ENCODE peak calls at places on chromosomes 7 and 10, in five cellular contexts. K, L, X, C and V are unnamed samples. For H3K4me1, the result is how much of the 10 kb centered on the place peaks cover.

GRCh38 chr10:96850825-96851224 is 18.7 kb downstream of the LCOR start:
- DNase-seq in K (peak), L (no peak), X (no peak), C (no peak), V (no peak)

GRCh38 chr10:79360499-79361342 is 13.5 kb downstream of the PPIF start:
- DNase-seq in K (no peak), L (no peak), X (no peak), C (no peak), V (no peak)

GRCh38 chr7:1843921-1844335 is 173.9 kb downstream of the ELFN1 start:
- DNase-seq in K (no peak), L (no peak), X (no peak), C (no peak), V (no peak)

GRCh38 chr10:124087672-124088634 is 5.4 kb downstream of the CHST15 start:
- DNase-seq in K (no peak), L (no peak), X (no peak), C (no peak), V (no peak)

GRCh38 chr7:27175626-27176342 is 1.7 kb upstream of the HOXA10 start:
- DNase-seq in K (no peak), L (no peak), X (peak), C (no peak), V (peak)

GRCh38 chr7:129831424-129832058 is 121.2 kb downstream of the UBE2H start:
- DNase-seq in K (peak), L (peak), X (no peak), C (peak), V (no peak)

GRCh38 chr10:133254421-133255120 is 16.9 kb downstream of the VENTX start:
- DNase-seq in K (no peak), L (no peak), X (peak), C (no peak), V (no peak)

GRCh38 chr10:11845113-11845512 is 22.0 kb downstream of the PROSER2 start:
- DNase-seq in K (no peak), L (no peak), X (no peak), C (no peak), V (no peak)

GRCh38 chr10:86363184-86363832 is 3.3 kb downstream of the GRID1 start:
- DNase-seq in K (peak), L (no peak), X (peak), C (no peak), V (peak)

GRCh38 chr10:83167081-83167480 is 972.2 kb upstream of the GHITM start:
- DNase-seq in K (no peak), L (no peak), X (no peak), C (no peak), V (no peak)

GRCh38 chr7:111113263-111114017 is 22.5 kb downstream of the LRRN3 start:
- DNase-seq in K (peak), L (peak), X (no peak), C (no peak), V (no peak)

GRCh38 chr7:155975490-155975889 is 163.2 kb upstream of the SHH start:
- DNase-seq in K (no peak), L (no peak), X (no peak), C (no peak), V (no peak)

GRCh38 chr7:133514551-133514950 is 261.7 kb downstream of the EXOC4 start:
- DNase-seq in K (no peak), L (no peak), X (no peak), C (no peak), V (no peak)

GRCh38 chr10:61987537-61987936 is 86.0 kb downstream of the ARID5B start:
- DNase-seq in K (no peak), L (no peak), X (no peak), C (no peak), V (no peak)

GRCh38 chr10:122567056-122567660 is 6.6 kb downstream of the DMBT1 start:
- DNase-seq in K (peak), L (no peak), X (no peak), C (peak), V (no peak)

GRCh38 chr7:55191161-55191925 is 172.5 kb downstream of the EGFR start:
- DNase-seq in K (no peak), L (no peak), X (no peak), C (no peak), V (no peak)

GRCh38 chr7:130421685-130422084 is 19.1 kb downstream of the CEP41 start:
- DNase-seq in K (peak), L (no peak), X (no peak), C (no peak), V (no peak)

GRCh38 chr7:110095372-110096052 is 995.4 kb upstream of the LRRN3 start:
- DNase-seq in K (no peak), L (no peak), X (no peak), C (no peak), V (no peak)

GRCh38 chr7:149765399-149766121 is 7.8 kb downstream of the ZNF467 start:
- DNase-seq in K (no peak), L (no peak), X (no peak), C (no peak), V (no peak)

GRCh38 chr10:3955493-3955892 is 170.5 kb upstream of the KLF6 start:
- DNase-seq in K (no peak), L (no peak), X (no peak), C (no peak), V (no peak)

GRCh38 chr10:25059990-25060389 is 43.6 kb downstream of the THNSL1 start:
- DNase-seq in K (peak), L (peak), X (peak), C (peak), V (peak)

GRCh38 chr10:72328829-72329204 is 25.9 kb downstream of the DNAJB12 start:
- DNase-seq in K (no peak), L (no peak), X (no peak), C (no peak), V (no peak)

GRCh38 chr7:20786779-20787651 is at the start of gene SP8:
- DNase-seq in K (peak), L (peak), X (no peak), C (no peak), V (peak)

GRCh38 chr7:78179211-78179610 is 380.6 kb downstream of the PHTF2 start:
- DNase-seq in K (no peak), L (no peak), X (no peak), C (no peak), V (no peak)

GRCh38 chr7:112495820-112496462 is 15.2 kb downstream of the LSMEM1 start:
- DNase-seq in K (peak), L (peak), X (peak), C (peak), V (peak)

GRCh38 chr7:519974-520458 is 370 bp upstream of the PDGFA start:
- DNase-seq in K (peak), L (no peak), X (no peak), C (no peak), V (no peak)

DNA sequence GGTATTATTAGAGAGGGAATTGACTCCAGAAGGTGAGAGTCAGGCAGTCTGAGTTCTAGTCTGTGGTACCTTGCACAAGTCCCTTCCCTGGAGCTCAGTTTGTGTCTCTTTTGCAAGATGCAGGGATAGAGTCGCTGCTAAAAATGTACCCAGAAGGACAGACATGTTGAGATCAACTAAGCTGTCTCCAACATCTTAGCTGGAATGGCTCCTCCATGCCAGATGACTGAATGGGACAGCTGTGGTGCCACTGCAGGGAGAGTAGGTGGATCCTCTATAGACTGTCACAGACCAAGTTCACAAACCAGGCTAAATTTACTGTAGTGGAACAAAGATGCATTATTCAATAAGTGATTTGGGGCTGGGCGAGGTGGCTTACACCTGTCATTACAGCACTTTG is 120.1 kb downstream of the NEURL1 start:
- DNase-seq in K (no peak), L (no peak), X (no peak), C (no peak), V (no peak)
- H3K4me1 ChIP-seq in K (under half), L (under half), X (under half), C (under half), V (under half)

DNA sequence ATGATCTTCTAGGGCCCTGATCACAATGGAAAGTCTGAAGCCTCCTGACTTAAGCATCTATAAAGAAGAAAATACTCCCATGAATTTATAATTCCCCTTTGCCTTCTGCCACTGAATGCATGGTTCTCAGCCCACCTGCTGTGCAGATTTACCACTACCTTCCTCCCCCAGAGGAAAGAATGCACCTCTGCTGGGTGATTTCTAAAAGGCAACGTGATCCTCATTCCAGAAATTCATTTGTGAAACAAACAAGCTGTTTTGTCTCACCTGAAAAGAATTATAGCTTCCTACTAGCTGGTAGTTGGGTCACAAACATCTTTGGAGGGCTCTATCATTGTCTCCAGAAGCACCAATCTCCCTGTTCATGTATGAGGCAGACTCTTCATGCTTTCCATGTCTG is 320.2 kb downstream of the CDC14C start:
- DNase-seq in K (no peak), L (no peak), X (no peak), C (no peak), V (no peak)
- TF ChIP-seq CTCF in K (no peak), L (no peak), X (no peak), C (no peak), V (no peak)

DNA sequence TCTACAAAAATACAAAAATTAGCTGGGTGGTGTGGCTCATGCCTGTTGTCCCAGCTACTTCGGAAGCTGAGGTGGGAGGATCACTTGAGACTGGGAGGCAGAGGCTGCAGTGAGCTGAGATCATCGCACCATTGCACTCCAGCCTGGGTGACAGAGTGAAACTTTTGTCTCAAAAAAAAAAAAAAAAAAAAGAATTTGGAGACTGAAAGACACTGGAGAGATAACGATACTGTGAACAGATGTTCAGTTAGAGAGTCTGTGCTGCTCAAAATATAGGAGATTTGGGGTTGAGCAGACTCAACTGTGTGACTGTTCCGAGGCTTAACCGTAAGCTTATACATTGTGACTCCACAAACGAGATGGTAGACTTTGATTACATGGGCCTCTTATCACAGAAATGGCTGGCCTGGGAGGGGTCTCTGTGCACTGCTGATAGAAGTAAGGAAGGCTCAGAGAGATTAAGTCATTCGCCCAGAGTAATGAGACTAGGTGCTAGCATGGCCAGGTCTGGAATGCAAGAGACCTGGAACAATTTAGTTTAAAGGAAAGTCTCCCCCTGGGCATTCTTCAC is 19.4 kb downstream of the WBP1L start:
- DNase-seq in K (no peak), L (no peak), X (peak), C (no peak), V (no peak)
- H3K4me1 ChIP-seq in K (under half), L (under half), X (under half), C (under half), V (under half)

DNA sequence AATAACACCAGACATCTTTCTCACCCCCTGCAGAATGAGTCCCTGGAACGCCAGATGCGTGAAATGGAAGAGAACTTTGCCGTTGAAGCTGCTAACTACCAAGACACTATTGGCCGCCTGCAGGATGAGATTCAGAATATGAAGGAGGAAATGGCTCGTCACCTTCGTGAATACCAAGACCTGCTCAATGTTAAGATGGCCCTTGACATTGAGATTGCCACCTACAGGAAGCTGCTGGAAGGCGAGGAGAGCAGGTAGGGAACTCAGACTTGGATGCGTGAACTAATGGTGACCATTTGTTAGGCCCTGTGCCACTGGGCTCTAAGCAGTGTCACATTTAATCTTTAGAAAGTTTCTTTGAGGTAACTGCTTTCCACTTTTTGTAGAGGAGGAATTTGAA is 7.1 kb downstream of the VIM start:
- DNase-seq in K (no peak), L (no peak), X (no peak), C (no peak), V (no peak)
- TF ChIP-seq CTCF in K (peak), L (no peak), X (no peak), C (peak), V (no peak)